ENCODE peak calls at places on chromosome 3, in five cellular contexts. L is HL-60; K is fibroblast of pulmonary artery; H is CD8-positive, alpha-beta T cell; A is heart right ventricle. M is an unnamed sample.

GRCh38 chr3:194322701-194323174 is 28.4 kb downstream of the CPN2 start:
- DNase-seq in K (peak; percentile 49), H (no peak), A (no peak), L (no peak), M (peak; percentile 21)

GRCh38 chr3:189967254-189967865 is 153.3 kb downstream of the P3H2 start:
- DNase-seq in K (peak; percentile 76), H (no peak), A (no peak), L (peak; percentile 12), M (peak; percentile 55)

GRCh38 chr3:115100172-115100571 is 46.9 kb downstream of the ZBTB20 start:
- DNase-seq in K (peak; percentile 78), A (no peak), H (no peak), L (no peak), M (no peak)

GRCh38 chr3:185540705-185541104 is 11.7 kb downstream of the LIPH start:
- DNase-seq in L (no peak), H (no peak), K (no peak), A (no peak), M (no peak)

GRCh38 chr3:16789344-16790100 is 95.2 kb upstream of the PLCL2 start:
- DNase-seq in H (peak; percentile 12), A (no peak), L (no peak), K (no peak), M (no peak)

GRCh38 chr3:155859859-155860258 is 5.6 kb upstream of the SLC33A1 start:
- DNase-seq in A (no peak), H (no peak), K (peak; percentile 44), L (no peak), M (peak; percentile 39)

GRCh38 chr3:25235471-25235870 is 192.6 kb upstream of the RARB start:
- DNase-seq in A (no peak), H (no peak), L (no peak), K (no peak), M (no peak)

GRCh38 chr3:39234041-39234440 is 41.6 kb upstream of the XIRP1 start:
- DNase-seq in L (no peak), K (no peak), H (no peak), A (no peak), M (no peak)

GRCh38 chr3:13546667-13547171 is 2.2 kb upstream of the FBLN2 start:
- DNase-seq in K (peak; percentile 54), H (no peak), L (no peak), A (peak; percentile 57), M (no peak)

GRCh38 chr3:99396651-99397050 is 241.7 kb upstream of the COL8A1 start:
- DNase-seq in L (no peak), A (no peak), K (no peak), H (no peak), M (no peak)

GRCh38 chr3:33718595-33718907 is 497 bp upstream of the CLASP2 start:
- DNase-seq in A (peak; percentile 13), K (no peak), H (no peak), L (no peak), M (no peak)

GRCh38 chr3:27357665-27358258 is 11.4 kb downstream of the NEK10 start:
- DNase-seq in A (no peak), K (peak; percentile 76), H (peak; percentile 44), L (peak; percentile 29), M (peak; percentile 32)

GRCh38 chr3:168269019-168269418 is 173.3 kb upstream of the GOLIM4 start:
- DNase-seq in L (no peak), A (no peak), K (no peak), H (no peak), M (no peak)

GRCh38 chr3:38085943-38086324 is 46.9 kb downstream of the DLEC1 start:
- DNase-seq in A (no peak), H (no peak), K (no peak), L (no peak), M (no peak)

GRCh38 chr3:29686889-29687592 is 406.2 kb downstream of the RBMS3 start:
- DNase-seq in H (no peak), L (no peak), A (no peak), K (peak; percentile 76), M (peak; percentile 66)

GRCh38 chr3:142394921-142395622 is 52.8 kb downstream of the XRN1 start:
- DNase-seq in K (peak; percentile 8), L (no peak), A (no peak), H (no peak), M (no peak)

GRCh38 chr3:171982829-171983228 is 56.5 kb upstream of the FNDC3B start:
- DNase-seq in K (peak; percentile 60), A (no peak), L (no peak), H (no peak), M (no peak)

GRCh38 chr3:163919154-163919553 is 1159.1 kb downstream of the SI start:
- DNase-seq in H (no peak), K (no peak), A (no peak), L (no peak), M (no peak)

GRCh38 chr3:163914567-163914966 is 1163.7 kb downstream of the SI start:
- DNase-seq in L (no peak), K (no peak), H (no peak), A (no peak), M (no peak)

GRCh38 chr3:163916596-163917560 is 1161.4 kb downstream of the SI start:
- DNase-seq in H (no peak), K (no peak), L (no peak), A (no peak), M (no peak)

DNA sequence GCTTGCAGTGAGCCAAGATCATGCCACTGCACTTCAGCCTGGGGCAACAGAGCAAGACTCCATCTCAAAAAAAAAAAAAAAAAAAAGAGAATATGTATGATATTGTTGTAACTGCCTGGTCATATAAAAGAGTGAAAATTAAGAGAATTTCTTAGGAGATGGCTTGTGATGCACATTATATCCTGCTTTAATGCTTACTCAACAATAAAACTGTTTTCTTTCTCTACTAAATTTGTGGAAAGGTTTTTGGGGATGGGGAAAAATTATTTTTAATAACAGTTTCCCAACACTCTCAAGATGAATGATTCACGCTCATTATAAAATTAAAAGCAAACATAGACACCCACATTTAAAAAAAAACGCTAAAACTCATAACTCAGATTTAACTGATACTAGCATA is 1163.0 kb downstream of the SI start:
- DNase-seq in K (no peak), A (no peak), H (no peak), L (no peak), M (no peak)
- TF ChIP-seq CTCF in K (no peak), A (no peak), H (no peak), L (no peak), M (no peak)

GRCh38 chr3:119831941-119832371 is 50.1 kb downstream of the NR1I2 start:
- DNase-seq in K (peak; percentile 26), A (no peak), L (no peak), H (no peak), M (no peak)

GRCh38 chr3:119829431-119829830 is 47.5 kb downstream of the NR1I2 start:
- DNase-seq in A (no peak), K (no peak), L (no peak), H (no peak), M (no peak)

GRCh38 chr3:119827209-119827608 is 45.3 kb downstream of the NR1I2 start:
- DNase-seq in H (no peak), A (no peak), L (no peak), K (no peak), M (no peak)

GRCh38 chr3:119834754-119835365 is 53.0 kb downstream of the NR1I2 start:
- DNase-seq in L (no peak), H (no peak), A (no peak), K (no peak), M (no peak)

DNA sequence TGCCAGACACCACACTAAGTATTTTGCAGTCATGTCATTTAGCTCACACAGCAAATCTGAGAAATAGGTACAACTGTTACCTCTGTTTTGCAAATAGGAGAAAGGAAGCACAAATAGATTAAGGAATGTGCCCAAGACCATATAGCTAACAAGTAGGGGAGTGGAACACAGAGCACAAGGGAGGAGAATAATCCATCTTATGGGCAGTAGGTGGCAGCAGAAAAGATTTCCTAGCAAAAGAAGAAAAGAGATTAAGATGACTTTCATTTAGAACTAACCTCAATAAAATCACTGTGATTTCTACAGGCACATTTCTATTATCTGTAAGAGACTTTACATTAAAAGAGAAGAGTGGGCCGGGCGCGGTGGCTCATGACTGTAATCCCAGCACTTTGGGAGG is 49.1 kb downstream of the NR1I2 start:
- DNase-seq in A (no peak), K (peak; percentile 18), H (no peak), L (no peak), M (no peak)
- TF ChIP-seq CTCF in A (no peak), K (peak; percentile 35), H (no peak), L (no peak), M (peak; percentile 18)

DNA sequence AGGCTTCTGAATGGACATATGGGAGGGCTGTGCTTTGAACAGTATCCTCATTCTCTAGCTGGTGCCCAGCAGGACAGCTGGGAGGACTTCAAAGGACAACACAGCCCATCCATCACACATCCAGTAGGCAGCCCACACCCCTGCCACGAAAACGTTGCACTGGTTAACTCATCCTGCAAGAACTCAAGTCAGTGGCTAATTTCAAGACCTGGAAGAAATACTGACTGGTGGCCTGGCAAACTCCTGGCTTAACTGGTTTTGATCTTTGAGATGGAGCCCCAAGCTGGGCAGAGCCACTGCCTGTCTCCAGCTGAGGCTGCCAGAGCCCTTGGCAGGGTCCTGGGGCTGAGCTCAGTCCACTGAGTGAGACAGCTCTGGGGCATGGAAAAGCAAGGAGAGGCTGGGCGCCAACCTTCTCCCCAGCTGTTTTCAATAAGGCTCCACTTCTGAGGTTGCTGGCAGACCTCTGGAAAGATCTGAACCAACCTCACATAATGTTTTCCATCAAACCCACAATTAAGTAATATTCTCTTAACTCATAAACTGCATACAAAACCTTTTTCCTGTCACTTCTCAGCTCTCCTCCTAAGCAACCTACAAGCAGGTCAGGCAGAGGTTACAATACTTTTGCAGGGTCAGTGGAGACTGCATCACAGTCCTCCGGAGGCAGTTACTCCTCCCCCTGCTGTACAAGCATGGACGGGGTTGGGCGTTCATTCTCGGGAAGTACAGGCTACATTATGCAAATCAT is 110.3 kb downstream of the MYLK start:
- DNase-seq in K (no peak), H (no peak), L (no peak), A (no peak), M (no peak)
- TF ChIP-seq CTCF in K (no peak), H (no peak), L (no peak), A (no peak), M (no peak)

GRCh38 chr3:175127075-175127662 is 268.0 kb downstream of the NAALADL2 start:
- DNase-seq in A (no peak), L (no peak), H (no peak), K (no peak), M (no peak)

DNA sequence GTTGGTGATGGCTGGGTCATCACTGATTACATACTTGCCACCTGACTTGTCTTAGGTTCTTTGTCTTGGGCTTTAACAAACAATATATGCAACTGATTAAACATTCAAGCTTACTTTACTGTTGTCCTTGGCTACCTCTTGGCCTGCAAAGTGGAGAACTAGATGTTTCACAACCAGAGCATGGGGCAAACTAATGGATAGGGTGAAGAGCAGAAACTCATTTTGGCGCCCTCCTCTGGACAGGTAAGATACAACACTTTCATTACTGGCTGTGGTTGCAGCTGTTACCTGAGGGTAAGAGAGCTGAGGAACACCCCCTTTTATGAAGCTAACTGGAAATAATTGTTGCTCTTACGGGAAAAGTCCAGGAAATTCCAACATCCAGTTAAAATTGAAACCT is 262.1 kb downstream of the NAALADL2 start:
- DNase-seq in K (no peak), H (no peak), A (no peak), L (no peak), M (no peak)
- TF ChIP-seq CTCF in K (peak; percentile 24), H (no peak), A (no peak), L (no peak), M (peak; percentile 27)

GRCh38 chr3:36124118-36124796 is 256.0 kb upstream of the STAC start:
- DNase-seq in L (no peak), H (no peak), K (peak; percentile 84), A (no peak), M (no peak)
- TF ChIP-seq CTCF in L (no peak), H (no peak), K (peak; percentile 89), A (peak; percentile 20), M (no peak)